ENCODE peak calls at places on chromosomes 3 and 15, in six cellular contexts. A, T, Z, C, H and X are unnamed samples. For H3K4me1, the result is how much of the 10 kb centered on the place peaks cover.

GRCh38 chr3:165669502-165669901 is 167.7 kb downstream of the BCHE start:
- DNase-seq in A (no peak), Z (no peak), T (no peak), C (no peak), H (no peak), X (no peak)

GRCh38 chr3:143240921-143241320 is 121.3 kb downstream of the CHST2 start:
- DNase-seq in A (no peak), Z (no peak), T (no peak), C (no peak), H (no peak), X (no peak)

GRCh38 chr3:181719298-181719859 is 7.7 kb downstream of the SOX2 start:
- DNase-seq in H (no peak), C (no peak), T (no peak), Z (peak), A (no peak), X (no peak)

GRCh38 chr3:125024817-125025216 is 31.0 kb downstream of the HEG1 start:
- DNase-seq in H (peak), C (no peak), T (no peak), A (peak), Z (peak), X (no peak)

GRCh38 chr15:79644091-79644490 is 212.0 kb downstream of the MINAR1 start:
- DNase-seq in C (peak), H (no peak), A (no peak), Z (no peak), T (no peak), X (no peak)

GRCh38 chr3:123843668-123844067 is 40.5 kb downstream of the MYLK start:
- DNase-seq in C (peak), T (no peak), H (no peak), Z (no peak), A (no peak), X (no peak)

GRCh38 chr15:57563416-57563815 is 28.3 kb upstream of the MYZAP start:
- DNase-seq in T (no peak), H (no peak), Z (no peak), C (no peak), A (no peak), X (no peak)

GRCh38 chr3:169034401-169034800 is 629.1 kb downstream of the MECOM start:
- DNase-seq in C (peak), T (no peak), Z (no peak), A (no peak), H (no peak), X (no peak)

GRCh38 chr3:101454629-101455028 is 58.4 kb downstream of the SENP7 start:
- DNase-seq in A (no peak), Z (no peak), T (no peak), H (no peak), C (no peak), X (no peak)

GRCh38 chr15:41842229-41842628 is 3.6 kb downstream of the PLA2G4B start:
- DNase-seq in T (no peak), H (no peak), C (no peak), A (no peak), Z (no peak), X (no peak)

GRCh38 chr3:184339016-184339415 is 1.6 kb downstream of the FAM131A start:
- DNase-seq in T (no peak), Z (no peak), H (no peak), C (no peak), A (no peak), X (no peak)

GRCh38 chr15:43516801-43517353 is 531 bp upstream of the MAP1A start:
- DNase-seq in T (no peak), A (no peak), Z (no peak), H (no peak), C (peak), X (no peak)

DNA sequence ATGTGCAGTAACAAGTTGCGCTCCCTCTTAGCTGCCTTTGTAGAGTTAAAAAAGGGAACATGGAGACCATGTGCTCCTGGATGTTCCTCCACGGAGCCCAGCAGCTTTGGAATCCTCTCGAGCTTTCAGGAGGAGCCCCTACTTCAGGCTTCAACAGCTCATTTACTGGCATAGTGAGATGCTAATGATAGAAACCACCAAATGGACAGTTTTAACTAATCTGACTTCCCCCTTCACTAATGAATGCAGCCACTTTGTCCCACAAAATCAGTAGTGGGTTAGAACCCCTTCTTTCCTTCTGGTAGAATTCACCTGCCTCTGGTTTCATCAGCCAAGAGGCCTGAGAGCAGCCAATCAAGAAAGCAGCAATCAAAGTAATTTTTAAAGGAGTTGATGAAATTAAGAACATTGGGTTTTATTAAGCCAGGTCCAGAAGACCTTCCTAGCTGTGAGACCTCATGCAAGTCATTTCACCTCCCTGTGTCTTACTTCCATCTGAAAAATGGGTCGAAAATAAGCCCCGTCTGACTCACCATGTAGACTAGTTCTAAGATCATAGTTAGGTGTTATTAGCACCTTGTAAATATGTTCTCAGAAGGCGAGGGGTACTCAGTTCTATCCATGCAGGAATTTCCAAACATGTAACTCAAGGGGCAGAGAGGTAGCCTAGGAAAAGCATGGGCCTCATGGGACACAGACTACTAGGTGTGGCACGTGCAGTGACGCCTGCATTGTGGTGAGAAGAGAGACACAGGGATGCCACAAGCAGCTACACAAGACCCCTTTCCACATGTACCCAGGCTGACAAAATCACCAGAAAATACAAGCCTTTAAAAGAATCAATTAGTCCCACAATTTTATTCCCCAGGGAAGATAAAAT is 179.7 kb upstream of the LPP start:
- DNase-seq in Z (no peak), A (no peak), H (no peak), T (no peak), C (no peak), X (no peak)
- H3K4me3 ChIP-seq in Z (no peak), A (no peak), H (no peak), T (no peak), C (no peak), X (no peak)

DNA sequence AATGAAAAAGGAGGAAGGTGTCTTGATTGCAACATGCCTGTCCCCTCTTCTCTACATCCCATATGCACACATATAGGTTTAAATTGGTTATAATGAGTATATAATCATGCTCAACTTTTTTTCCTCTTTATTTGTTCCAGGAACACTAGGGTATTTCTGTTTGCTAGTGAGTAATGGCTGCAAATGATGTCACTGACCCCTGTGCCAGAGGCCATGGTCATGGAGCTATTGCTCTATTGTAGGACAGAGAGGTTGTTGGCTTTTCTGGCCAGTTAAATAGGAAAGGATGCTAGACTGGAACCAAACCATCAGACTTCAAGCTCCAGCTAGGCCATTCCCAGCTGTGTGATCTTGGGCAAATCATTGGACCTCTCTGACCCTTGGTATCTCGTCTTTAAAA is 9.5 kb downstream of the ARHGEF3 start:
- DNase-seq in T (no peak), H (no peak), A (no peak), C (no peak), Z (no peak), X (no peak)
- H3K4me1 ChIP-seq in T (half or more), H (half or more), A (under half), C (under half), Z (under half), X (half or more)

DNA sequence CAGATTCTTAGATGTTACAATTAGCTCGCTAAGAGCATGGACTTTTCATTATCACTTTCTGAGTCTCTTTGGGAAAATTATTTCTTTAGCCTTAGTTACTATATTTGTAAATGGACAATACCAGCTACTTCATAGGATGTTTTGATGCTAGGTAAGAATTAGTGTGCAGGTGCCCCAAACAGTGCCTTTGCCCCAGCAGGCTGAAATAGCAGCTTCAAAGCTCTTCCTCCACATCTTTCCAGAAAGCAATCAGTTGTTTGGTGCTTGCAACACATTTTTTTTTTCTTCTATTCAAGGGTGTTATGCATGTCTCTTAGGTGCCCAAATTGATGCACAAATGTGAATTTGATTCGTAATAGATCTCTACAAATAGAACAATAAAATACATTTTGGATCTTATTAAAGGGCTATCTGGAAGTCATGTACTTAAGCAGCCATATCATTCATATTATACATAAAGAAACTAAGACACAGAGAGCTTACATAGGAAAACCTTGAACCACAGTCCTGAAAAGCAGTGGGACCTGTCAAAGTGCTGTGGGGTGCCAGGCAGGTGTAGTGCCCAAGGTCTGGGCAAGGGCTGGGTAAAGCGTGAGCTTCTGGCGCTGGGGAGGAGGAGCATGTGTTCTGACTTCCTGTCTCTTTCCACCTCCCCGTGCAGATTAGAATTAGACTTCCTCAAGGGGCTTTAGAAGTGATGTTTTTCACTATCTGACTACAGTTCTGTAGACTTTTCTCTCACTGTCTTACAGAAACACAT is 62.9 kb downstream of the FNDC3B start:
- DNase-seq in C (no peak), T (no peak), H (no peak), Z (no peak), A (peak), X (no peak)
- H3K27ac ChIP-seq in C (peak), T (no peak), H (no peak), Z (peak), A (no peak), X (peak)

DNA sequence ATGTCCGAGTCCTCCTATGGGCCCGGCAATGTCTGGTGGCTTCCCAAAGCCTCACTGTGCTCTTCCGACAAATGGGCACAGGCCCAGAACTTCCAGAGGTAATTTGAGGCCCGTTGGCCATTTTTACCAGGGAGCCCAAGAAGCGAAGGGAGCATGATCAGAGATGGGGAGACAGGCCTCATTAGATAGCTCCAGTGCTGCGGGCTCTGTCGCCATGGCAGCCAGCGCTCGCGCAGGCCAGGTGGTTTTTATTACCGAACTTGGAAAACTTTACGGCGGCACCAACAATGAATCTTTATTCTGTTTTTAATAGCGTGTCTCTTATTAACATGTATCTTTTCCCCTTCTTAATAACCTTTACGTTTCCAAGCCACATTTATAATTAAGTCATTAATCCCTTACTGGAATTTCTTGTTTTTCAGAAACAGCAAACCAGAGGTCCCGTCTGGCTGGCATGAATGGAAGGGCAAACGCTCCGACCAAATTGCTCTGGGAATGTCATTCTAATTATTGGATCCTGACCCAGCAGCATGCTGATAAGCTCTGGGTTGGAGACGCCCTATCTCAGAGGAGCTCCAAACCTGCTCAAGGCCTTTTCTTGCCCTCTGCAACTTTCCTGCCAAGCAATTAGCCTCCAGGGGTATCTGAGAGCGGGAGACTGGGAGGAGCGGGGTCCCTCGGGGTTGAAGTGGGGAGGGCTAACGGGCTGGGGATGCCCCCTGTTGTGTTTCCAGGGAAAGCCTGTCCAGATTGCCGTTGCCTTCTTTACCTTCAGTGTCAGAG is 256.5 kb downstream of the TLE3 start:
- DNase-seq in Z (no peak), A (no peak), C (no peak), T (no peak), H (no peak), X (no peak)
- H3K4me3 ChIP-seq in Z (no peak), A (no peak), C (no peak), T (no peak), H (no peak), X (no peak)

GRCh38 chr15:68794307-68794706 is 26.4 kb downstream of the ANP32A start:
- DNase-seq in C (no peak), H (no peak), A (no peak), Z (no peak), T (no peak), X (no peak)

GRCh38 chr15:68791431-68792283 is 29.0 kb downstream of the ANP32A start:
- DNase-seq in H (no peak), C (no peak), A (no peak), T (no peak), Z (no peak), X (no peak)

GRCh38 chr15:68793776-68794175 is 26.9 kb downstream of the ANP32A start:
- DNase-seq in T (no peak), H (no peak), Z (no peak), C (no peak), A (no peak), X (no peak)

GRCh38 chr15:68794869-68795268 is 25.8 kb downstream of the ANP32A start:
- DNase-seq in Z (no peak), A (no peak), C (no peak), T (no peak), H (no peak), X (no peak)

DNA sequence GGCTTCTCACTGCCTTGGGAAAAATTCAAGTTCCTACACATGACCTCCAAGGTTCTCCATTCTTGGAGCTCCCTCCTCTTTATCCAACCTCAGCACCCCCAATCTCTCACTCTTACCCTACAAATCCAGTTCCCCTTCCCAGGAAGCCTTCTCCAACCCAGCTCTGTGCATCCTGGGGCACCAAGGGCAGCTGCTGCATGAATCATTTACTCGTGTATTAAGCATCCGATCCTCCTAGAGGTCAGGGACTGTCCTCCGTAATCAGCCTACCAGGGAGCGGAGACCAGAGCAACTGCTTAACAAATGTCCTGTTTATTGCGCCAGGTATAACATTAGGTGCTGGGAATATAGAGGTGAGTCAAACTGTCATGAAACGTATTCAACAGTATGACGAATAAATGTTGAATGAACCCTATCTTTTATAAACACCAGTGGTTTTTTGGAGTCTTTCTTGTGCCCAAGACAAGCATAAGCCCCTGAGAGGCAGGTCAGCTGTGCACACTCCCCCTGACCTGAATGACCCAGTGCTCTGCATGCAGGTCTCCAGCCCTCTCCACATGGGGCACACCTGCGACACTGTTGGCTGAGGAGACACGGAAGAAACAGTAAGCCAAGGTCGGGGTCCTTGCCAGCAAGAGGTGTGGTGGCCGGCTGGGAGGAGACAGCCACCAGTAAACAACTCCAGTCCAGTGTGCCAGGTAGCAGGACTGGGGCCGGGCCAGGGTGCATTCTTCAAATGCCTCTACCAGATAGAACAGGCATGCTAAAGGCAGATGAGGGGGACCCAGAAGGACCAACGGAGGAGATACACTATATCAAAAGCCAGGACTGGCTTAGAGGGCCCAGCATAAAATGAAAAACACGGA is 27.6 kb downstream of the ANP32A start:
- DNase-seq in C (no peak), H (peak), T (peak), Z (peak), A (peak), X (peak)
- H3K4me1 ChIP-seq in C (half or more), H (half or more), T (half or more), Z (half or more), A (half or more), X (half or more)

GRCh38 chr15:75662823-75663519 is 15.3 kb downstream of the SNX33 start:
- DNase-seq in C (no peak), T (no peak), H (no peak), Z (no peak), A (peak), X (no peak)
- H3K27ac ChIP-seq in C (no peak), T (peak), H (peak), Z (peak), A (no peak), X (peak)

GRCh38 chr15:70390723-70391122 is 293.0 kb upstream of the TLE3 start:
- DNase-seq in T (no peak), C (no peak), A (no peak), Z (no peak), H (no peak), X (no peak)

GRCh38 chr15:70385711-70386110 is 288.0 kb upstream of the TLE3 start:
- DNase-seq in H (no peak), A (no peak), Z (no peak), C (no peak), T (no peak), X (no peak)

GRCh38 chr15:70387086-70387485 is 289.4 kb upstream of the TLE3 start:
- DNase-seq in H (no peak), A (no peak), Z (no peak), T (no peak), C (no peak), X (no peak)

GRCh38 chr15:70385052-70385451 is 287.3 kb upstream of the TLE3 start:
- DNase-seq in Z (no peak), T (no peak), C (no peak), H (no peak), A (no peak), X (no peak)

DNA sequence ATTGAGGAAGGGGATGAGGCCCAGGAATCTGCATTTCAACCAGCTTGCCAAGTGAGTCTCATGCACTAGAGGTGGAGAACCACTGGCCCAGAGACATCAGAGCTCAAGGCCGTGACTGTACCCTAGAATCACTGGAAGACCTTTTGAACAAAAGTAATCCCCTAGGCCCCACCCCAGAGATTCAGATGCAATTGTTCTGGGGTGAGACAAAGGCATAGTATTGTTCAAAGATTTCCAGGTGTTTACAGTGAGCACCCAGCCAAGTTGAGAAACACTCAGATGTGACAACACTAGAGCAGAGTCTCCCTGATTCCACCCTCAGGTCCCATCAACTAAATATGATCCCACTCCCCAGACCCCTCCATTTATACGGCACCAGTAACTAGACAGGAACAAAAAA is 290.3 kb upstream of the TLE3 start:
- DNase-seq in H (no peak), C (no peak), Z (no peak), A (no peak), T (no peak), X (no peak)
- H3K4me3 ChIP-seq in H (no peak), C (no peak), Z (no peak), A (no peak), T (no peak), X (no peak)

GRCh38 chr3:154130540-154130939 is 9.3 kb downstream of the ARHGEF26 start:
- DNase-seq in C (no peak), Z (no peak), A (no peak), T (no peak), H (no peak), X (no peak)

GRCh38 chr3:154129625-154130024 is 8.4 kb downstream of the ARHGEF26 start:
- DNase-seq in C (peak), T (no peak), H (no peak), Z (no peak), A (no peak), X (no peak)

GRCh38 chr3:154132777-154133375 is 11.7 kb downstream of the ARHGEF26 start:
- DNase-seq in H (no peak), Z (no peak), T (no peak), C (peak), A (no peak), X (no peak)

GRCh38 chr3:154135511-154136173 is 14.5 kb downstream of the ARHGEF26 start:
- DNase-seq in A (no peak), T (no peak), H (no peak), Z (peak), C (peak), X (no peak)

DNA sequence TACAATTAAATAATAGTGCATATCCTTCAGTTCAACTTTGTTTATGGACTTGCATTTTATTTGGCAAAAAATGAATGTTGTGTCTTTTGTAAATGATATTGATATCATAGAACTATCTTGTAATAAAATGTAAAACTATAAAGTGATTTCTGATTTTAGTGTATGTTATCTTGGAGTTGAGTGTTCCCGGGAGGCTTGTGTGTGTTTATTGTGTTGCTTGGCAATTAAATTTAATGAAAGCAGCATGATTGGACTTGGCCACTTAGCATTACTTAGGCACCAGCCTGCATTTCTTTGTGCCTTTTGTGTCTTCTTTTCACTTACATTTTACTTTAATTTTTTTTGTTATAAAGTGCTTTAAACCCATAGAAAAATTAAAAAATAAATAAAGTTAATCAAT is 10.7 kb downstream of the ARHGEF26 start:
- DNase-seq in A (no peak), H (no peak), T (no peak), C (no peak), Z (no peak), X (no peak)
- H3K4me1 ChIP-seq in A (under half), H (under half), T (half or more), C (under half), Z (under half), X (under half)

GRCh38 chr3:177191108-177191779 is 6.0 kb downstream of the TBL1XR1 start:
- DNase-seq in H (no peak), Z (no peak), T (no peak), A (no peak), C (no peak), X (no peak)
- H3K27ac ChIP-seq in H (peak), Z (no peak), T (peak), A (peak), C (peak), X (peak)